ENCODE peak calls at places on chromosomes 11 and 22, in four cellular contexts. One of them, this sample, is unnamed.
A peak's percentile ranks its signal among the peaks of the same experiment; 100 is the strongest.

GRCh38 chr11:90698238-90698637 is 475.4 kb upstream of the CHORDC1 start:
- DNase-seq in H1: no peak
- DNase-seq in K562: no peak
- DNase-seq in SK-N-SH: no peak
- DNase-seq in this sample: no peak

GRCh38 chr22:30348395-30348794 is 8.3 kb downstream of the SF3A1 start:
- DNase-seq in K562: no peak
- DNase-seq in H1: no peak
- DNase-seq in SK-N-SH: no peak
- DNase-seq in this sample: no peak

GRCh38 chr22:24474221-24474620 is 20.9 kb upstream of the UPB1 start:
- DNase-seq in SK-N-SH: no peak
- DNase-seq in H1: no peak
- DNase-seq in K562: no peak
- DNase-seq in this sample: no peak

GRCh38 chr22:41762980-41763779 is 37.3 kb upstream of the CCDC134 start:
- DNase-seq in K562: peak; percentile 68
- DNase-seq in H1: peak; percentile 94
- DNase-seq in SK-N-SH: no peak
- DNase-seq in this sample: peak; percentile 91

GRCh38 chr11:86091566-86091965 is 22.7 kb upstream of the PICALM start:
- DNase-seq in SK-N-SH: no peak
- DNase-seq in K562: no peak
- DNase-seq in H1: no peak
- DNase-seq in this sample: no peak

GRCh38 chr11:2205214-2205770 is 33.7 kb upstream of the TH start:
- DNase-seq in H1: peak; percentile 20
- DNase-seq in K562: no peak
- DNase-seq in SK-N-SH: no peak
- DNase-seq in this sample: peak; percentile 3

GRCh38 chr22:24233235-24233634 is 11.6 kb downstream of the GGT5 start:
- DNase-seq in SK-N-SH: no peak
- DNase-seq in K562: no peak
- DNase-seq in H1: no peak
- DNase-seq in this sample: no peak

GRCh38 chr11:110207089-110207488 is 89.3 kb downstream of the RDX start:
- DNase-seq in SK-N-SH: no peak
- DNase-seq in K562: no peak
- DNase-seq in H1: no peak
- DNase-seq in this sample: no peak

GRCh38 chr11:62394825-62395538 is 23.9 kb upstream of the SCGB1A1 start:
- DNase-seq in SK-N-SH: peak; percentile 89
- DNase-seq in H1: peak; percentile 82
- DNase-seq in K562: peak; percentile 90
- DNase-seq in this sample: peak; percentile 78

GRCh38 chr11:130522284-130522961 is 74.0 kb downstream of the ADAMTS15 start:
- DNase-seq in SK-N-SH: peak; percentile 70
- DNase-seq in K562: peak; percentile 80
- DNase-seq in H1: peak; percentile 67
- DNase-seq in this sample: peak; percentile 68

GRCh38 chr11:104332110-104332509 is 168.2 kb upstream of the PDGFD start:
- DNase-seq in K562: peak; percentile 4
- DNase-seq in H1: peak; percentile 80
- DNase-seq in SK-N-SH: no peak
- DNase-seq in this sample: peak; percentile 81

GRCh38 chr11:98300777-98301176 is 720.0 kb upstream of the CNTN5 start:
- DNase-seq in K562: peak; percentile 38
- DNase-seq in SK-N-SH: no peak
- DNase-seq in H1: no peak
- DNase-seq in this sample: no peak

GRCh38 chr11:108524422-108524821 is 26.2 kb upstream of the POGLUT3 start:
- DNase-seq in K562: no peak
- DNase-seq in SK-N-SH: no peak
- DNase-seq in H1: no peak
- DNase-seq in this sample: no peak

DNA sequence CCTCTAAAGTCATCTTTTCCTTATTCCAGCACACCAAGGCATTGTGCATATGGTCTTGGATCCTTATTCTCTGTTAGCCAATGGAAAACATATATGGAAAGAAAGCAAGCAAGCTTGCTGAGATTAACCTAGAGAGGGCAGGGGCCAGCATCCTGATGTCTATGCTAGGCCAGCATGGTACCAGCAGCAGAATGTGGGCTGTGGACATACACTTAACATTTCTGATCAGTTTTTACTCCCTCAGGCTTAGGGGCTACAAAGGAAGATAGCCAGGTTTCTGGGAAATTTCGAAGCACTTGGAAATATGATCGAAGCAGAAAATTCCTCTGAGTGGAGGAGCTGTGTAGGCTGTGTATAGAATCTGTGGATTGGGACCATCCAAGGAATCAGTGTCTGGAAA is 67.0 kb downstream of the ST3GAL4 start:
- DNase-seq in SK-N-SH: no peak
- DNase-seq in K562: no peak
- DNase-seq in H1: no peak
- DNase-seq in this sample: no peak
- TF ChIP-seq TEAD4 in SK-N-SH: no peak
- TF ChIP-seq TEAD4 in K562: no peak
- TF ChIP-seq TEAD4 in H1: no peak
- TF ChIP-seq TEAD4 in this sample: no peak

GRCh38 chr11:47464479-47464878 is 15.5 kb upstream of the RAPSN start:
- DNase-seq in K562: peak; percentile 16
- DNase-seq in SK-N-SH: no peak
- DNase-seq in H1: no peak
- DNase-seq in this sample: peak; percentile 20

GRCh38 chr11:47467372-47467771 is 18.4 kb upstream of the RAPSN start:
- DNase-seq in SK-N-SH: no peak
- DNase-seq in H1: no peak
- DNase-seq in K562: no peak
- DNase-seq in this sample: no peak

GRCh38 chr11:47468598-47469214 is 19.8 kb upstream of the RAPSN start:
- DNase-seq in H1: no peak
- DNase-seq in SK-N-SH: no peak
- DNase-seq in K562: no peak
- DNase-seq in this sample: no peak

GRCh38 chr11:47466701-47467250 is 17.8 kb upstream of the RAPSN start:
- DNase-seq in H1: no peak
- DNase-seq in SK-N-SH: peak; percentile 57
- DNase-seq in K562: no peak
- DNase-seq in this sample: no peak

DNA sequence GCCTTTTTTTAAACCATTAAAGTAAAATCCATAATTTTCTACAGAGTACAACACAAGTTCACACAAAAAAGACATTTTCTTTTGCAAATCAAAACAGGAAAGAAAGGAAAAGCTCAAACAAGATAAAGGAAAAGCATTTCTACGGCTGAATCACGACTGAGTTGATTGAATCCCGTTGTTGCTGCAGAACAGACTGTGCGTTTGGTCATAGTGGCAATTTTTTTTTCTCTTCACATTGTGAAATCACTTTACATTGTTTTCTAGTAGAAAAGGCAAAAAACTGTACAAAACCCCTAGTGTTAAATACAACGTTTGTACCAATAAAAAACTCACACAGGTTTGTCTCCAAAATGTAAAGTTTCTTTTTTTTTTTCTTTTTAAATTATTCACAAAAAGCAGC is 17.3 kb upstream of the RAPSN start:
- DNase-seq in SK-N-SH: no peak
- DNase-seq in H1: no peak
- DNase-seq in K562: no peak
- DNase-seq in this sample: no peak
- TF ChIP-seq TEAD4 in SK-N-SH: no peak
- TF ChIP-seq TEAD4 in H1: no peak
- TF ChIP-seq TEAD4 in K562: no peak
- TF ChIP-seq TEAD4 in this sample: no peak

GRCh38 chr11:65119670-65119995 is 2.1 kb upstream of the ZNHIT2 start:
- DNase-seq in H1: no peak
- DNase-seq in SK-N-SH: no peak
- DNase-seq in K562: no peak
- DNase-seq in this sample: no peak
- TF ChIP-seq TEAD4 in H1: no peak
- TF ChIP-seq TEAD4 in SK-N-SH: no peak
- TF ChIP-seq TEAD4 in K562: no peak
- TF ChIP-seq TEAD4 in this sample: no peak

GRCh38 chr11:27611946-27612455 is 88.3 kb downstream of the BDNF start:
- DNase-seq in K562: no peak
- DNase-seq in H1: no peak
- DNase-seq in SK-N-SH: no peak
- DNase-seq in this sample: no peak
- TF ChIP-seq TEAD4 in K562: no peak
- TF ChIP-seq TEAD4 in H1: no peak
- TF ChIP-seq TEAD4 in SK-N-SH: no peak
- TF ChIP-seq TEAD4 in this sample: no peak

GRCh38 chr22:48864748-48865147 is 962.9 kb downstream of the BRD1 start:
- DNase-seq in SK-N-SH: no peak
- DNase-seq in H1: no peak
- DNase-seq in K562: no peak
- DNase-seq in this sample: no peak
- TF ChIP-seq TEAD4 in SK-N-SH: no peak
- TF ChIP-seq TEAD4 in H1: no peak
- TF ChIP-seq TEAD4 in K562: no peak
- TF ChIP-seq TEAD4 in this sample: no peak

GRCh38 chr11:10604340-10604748 is 35.9 kb upstream of the LYVE1 start:
- DNase-seq in SK-N-SH: no peak
- DNase-seq in H1: no peak
- DNase-seq in K562: no peak
- DNase-seq in this sample: no peak

GRCh38 chr11:10607462-10607861 is 39.0 kb upstream of the LYVE1 start:
- DNase-seq in H1: no peak
- DNase-seq in K562: no peak
- DNase-seq in SK-N-SH: no peak
- DNase-seq in this sample: no peak

GRCh38 chr11:10605941-10606381 is 37.5 kb upstream of the LYVE1 start:
- DNase-seq in K562: peak; percentile 51
- DNase-seq in H1: no peak
- DNase-seq in SK-N-SH: no peak
- DNase-seq in this sample: peak; percentile 58

GRCh38 chr11:10603721-10604297 is 35.3 kb upstream of the LYVE1 start:
- DNase-seq in H1: no peak
- DNase-seq in SK-N-SH: no peak
- DNase-seq in K562: no peak
- DNase-seq in this sample: no peak

DNA sequence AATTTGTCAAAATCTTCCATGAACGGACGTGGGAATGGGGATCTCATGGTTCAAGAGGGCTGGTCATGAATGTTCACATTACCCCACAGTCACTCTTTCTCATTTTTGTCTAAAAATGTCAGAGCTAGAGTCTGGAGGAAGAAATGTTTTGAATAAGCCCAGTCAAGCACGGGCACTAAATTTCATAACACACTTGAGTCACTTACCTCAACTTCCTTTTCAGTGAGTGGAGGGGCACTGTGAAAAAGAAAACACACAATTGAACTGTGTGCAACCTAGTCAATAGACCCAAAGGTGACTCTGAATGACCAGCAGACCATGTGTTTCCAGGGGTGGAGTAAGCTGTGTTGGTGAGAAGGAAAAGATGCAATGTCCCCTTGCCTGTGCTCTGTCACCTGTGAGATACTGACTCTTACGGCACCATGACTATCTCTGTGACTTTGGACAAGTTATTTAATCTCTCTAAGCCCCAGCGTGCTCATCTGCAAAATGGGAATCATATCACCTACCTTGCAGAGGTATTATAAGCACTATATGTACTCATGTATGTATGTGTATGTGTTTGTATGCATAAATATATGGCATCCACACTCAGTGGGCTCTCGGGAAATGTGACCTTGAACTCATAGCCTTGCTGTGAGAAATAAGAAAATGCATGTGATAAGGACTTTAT is 38.2 kb upstream of the LYVE1 start:
- DNase-seq in H1: no peak
- DNase-seq in SK-N-SH: no peak
- DNase-seq in K562: no peak
- DNase-seq in this sample: no peak
- TF ChIP-seq TEAD4 in H1: no peak
- TF ChIP-seq TEAD4 in SK-N-SH: no peak
- TF ChIP-seq TEAD4 in K562: no peak
- TF ChIP-seq TEAD4 in this sample: no peak